ENCODE peak calls at places on chromosome 22, in ten cellular contexts. A, H, J, F, R, Z, Y, S, X and B are unnamed samples.

GRCh38 chr22:37157516-37158289 is 8.0 kb upstream of the IL2RB start:
- DNase-seq in A (no peak), H (no peak), J (no peak), F (no peak), R (peak), Z (no peak), Y (no peak), S (no peak), X (no peak), B (peak)

GRCh38 chr22:50673231-50674126 is 856 bp downstream of the SHANK3 start:
- DNase-seq in A (no peak), H (no peak), J (peak), F (peak), R (no peak), Z (no peak), Y (no peak), S (no peak), X (no peak), B (no peak)

GRCh38 chr22:34429314-34429713 is 509.0 kb upstream of the LARGE1 start:
- DNase-seq in A (no peak), H (no peak), J (no peak), F (no peak), R (no peak), Z (no peak), Y (no peak), S (no peak), X (no peak), B (no peak)

GRCh38 chr22:27045103-27045940 is 387.9 kb downstream of the MIAT start:
- DNase-seq in A (peak), H (no peak), J (no peak), F (no peak), R (no peak), Z (peak), Y (peak), S (no peak), X (peak), B (peak)

GRCh38 chr22:19933328-19934241 is 8.0 kb upstream of the COMT start:
- DNase-seq in A (no peak), H (no peak), J (no peak), F (no peak), R (no peak), Z (no peak), Y (no peak), S (no peak), X (no peak), B (no peak)

GRCh38 chr22:25085930-25086901 is 113.4 kb upstream of the CRYBB3 start:
- DNase-seq in A (no peak), H (no peak), J (no peak), F (no peak), R (peak), Z (no peak), Y (peak), S (no peak), X (peak), B (no peak)

GRCh38 chr22:31821572-31821971 is 67.8 kb downstream of the DEPDC5 start:
- DNase-seq in A (no peak), H (no peak), J (no peak), F (no peak), R (no peak), Z (no peak), Y (no peak), S (no peak), X (no peak), B (no peak)

GRCh38 chr22:23269441-23270211 is 89.3 kb downstream of the BCR start:
- DNase-seq in A (no peak), H (no peak), J (no peak), F (no peak), R (no peak), Z (no peak), Y (no peak), S (no peak), X (no peak), B (no peak)

DNA sequence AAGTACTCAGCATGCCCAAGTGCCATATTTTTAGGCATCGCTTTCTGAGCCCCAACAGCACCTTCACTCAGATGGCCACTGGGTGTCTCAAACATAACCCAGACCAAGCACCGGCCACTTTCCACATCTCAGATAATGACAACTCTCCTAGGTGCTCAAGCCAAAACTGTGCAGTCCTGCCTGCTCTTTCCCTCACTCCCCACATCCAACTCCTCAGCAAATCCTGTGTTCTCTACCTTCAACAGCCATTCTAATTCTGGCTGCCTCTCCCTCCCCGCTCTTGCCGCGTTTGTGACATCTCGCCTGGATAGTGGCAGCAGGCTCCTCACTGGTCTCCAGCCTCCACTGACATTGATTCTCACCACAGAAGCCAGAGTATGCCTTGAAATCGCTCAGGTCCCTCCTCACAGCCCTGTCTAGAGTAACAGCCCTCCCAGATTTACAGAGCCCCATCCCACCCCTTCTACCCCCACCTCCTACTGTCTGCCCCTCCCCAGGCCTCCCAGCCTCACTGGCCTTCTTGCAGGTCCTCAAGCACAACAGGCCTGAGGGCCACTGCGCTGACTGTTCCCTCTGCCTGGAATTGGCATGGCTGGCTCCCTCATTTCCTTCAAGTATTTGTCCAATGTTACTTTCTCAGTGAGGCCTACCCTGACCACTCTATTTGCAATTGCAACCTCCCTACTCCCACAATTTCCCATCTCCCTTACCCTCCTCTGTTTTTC is 1.3 kb upstream of the PHETA2 start:
- DNase-seq in A (no peak), H (no peak), J (no peak), F (no peak), R (no peak), Z (no peak), Y (no peak), S (no peak), X (no peak), B (no peak)
- TF ChIP-seq CTCF in A (no peak), H (no peak), J (no peak), F (no peak), R (no peak), Z (no peak), Y (peak), S (no peak), X (no peak), B (no peak)

DNA sequence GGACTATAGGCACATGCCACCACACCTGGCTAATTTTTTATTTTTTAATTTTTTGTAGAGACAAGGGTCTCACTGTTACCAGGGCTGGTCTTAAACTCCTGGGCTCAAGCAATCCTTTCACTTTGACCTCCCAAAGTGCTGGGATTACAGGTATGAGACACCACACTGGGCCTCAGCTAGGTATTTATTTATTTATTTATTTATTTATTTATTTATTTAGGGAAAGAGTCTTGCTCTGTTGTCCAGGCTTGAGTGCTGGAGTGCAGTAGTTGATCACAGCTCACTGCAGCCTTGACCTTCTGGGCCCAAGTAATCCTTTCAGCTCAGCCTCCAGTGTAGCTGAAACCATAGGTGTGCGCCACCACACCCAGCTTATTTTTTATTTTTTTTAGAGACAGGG is 43.2 kb downstream of the HORMAD2 start:
- DNase-seq in A (no peak), H (no peak), J (no peak), F (no peak), R (no peak), Z (no peak), Y (no peak), S (no peak), X (no peak), B (no peak)
- H3K4me3 ChIP-seq in A (no peak), H (no peak), J (no peak), F (no peak), R (no peak), Z (no peak), Y (no peak), S (no peak), X (no peak), B (no peak)

DNA sequence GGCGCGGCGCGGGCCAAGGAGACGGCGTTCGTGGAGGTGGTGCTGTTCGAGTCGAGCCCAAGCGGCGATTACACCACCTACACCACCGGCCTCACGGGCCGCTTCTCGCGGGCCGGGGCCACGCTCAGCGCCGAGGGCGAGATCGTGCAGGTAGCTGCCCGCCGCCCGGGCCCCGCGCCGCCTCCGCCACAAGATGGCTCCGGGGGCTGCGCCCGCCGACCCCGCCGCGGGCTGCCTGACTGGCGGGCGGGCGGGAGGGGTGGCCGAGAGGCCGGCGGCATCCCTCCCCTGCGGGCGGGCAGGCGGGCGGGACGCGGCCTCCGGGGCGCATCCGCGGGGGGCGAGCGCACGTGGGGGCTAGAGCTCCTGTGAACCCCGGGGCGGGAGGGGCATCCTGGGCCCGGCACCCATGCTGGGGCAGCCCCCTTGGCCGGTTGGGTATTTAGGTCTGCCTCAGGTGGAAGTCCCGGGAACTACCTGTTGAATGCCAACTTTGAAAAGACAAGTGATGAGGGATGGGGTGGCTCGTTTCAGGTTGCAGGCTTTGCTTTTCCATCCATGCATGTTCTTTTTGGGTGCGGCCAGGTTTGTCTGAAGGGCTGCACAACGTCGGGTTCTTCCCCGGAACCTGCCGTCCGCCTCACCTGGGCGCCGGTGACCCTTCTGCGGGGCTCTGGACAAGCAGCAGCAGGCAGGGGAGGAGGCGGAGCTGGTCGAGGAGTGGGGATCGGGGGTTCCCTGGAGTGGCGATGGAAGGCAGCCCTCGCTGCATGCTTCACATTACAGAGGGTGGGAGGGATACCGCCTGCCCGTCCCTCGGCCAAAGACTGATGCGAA is 763 bp downstream of the ZNRF3 start:
- DNase-seq in A (peak), H (peak), J (peak), F (no peak), R (peak), Z (no peak), Y (peak), S (no peak), X (peak), B (peak)
- TF ChIP-seq CTCF in A (no peak), H (no peak), J (no peak), F (no peak), R (no peak), Z (no peak), Y (no peak), S (no peak), X (peak), B (peak)

GRCh38 chr22:44676441-44677298 is 25.3 kb upstream of the PRR5 start:
- DNase-seq in A (no peak), H (no peak), J (no peak), F (no peak), R (no peak), Z (no peak), Y (no peak), S (no peak), X (no peak), B (peak)
- H3K4me3 ChIP-seq in A (no peak), H (no peak), J (peak), F (no peak), R (no peak), Z (no peak), Y (no peak), S (no peak), X (no peak), B (no peak)

GRCh38 chr22:43946391-43946680 is 8.9 kb upstream of the SAMM50 start:
- DNase-seq in A (no peak), H (no peak), J (no peak), F (no peak), R (no peak), Z (no peak), Y (peak), S (no peak), X (no peak), B (no peak)
- TF ChIP-seq CTCF in A (no peak), H (no peak), J (no peak), F (no peak), R (no peak), Z (no peak), Y (no peak), S (peak), X (no peak), B (no peak)

DNA sequence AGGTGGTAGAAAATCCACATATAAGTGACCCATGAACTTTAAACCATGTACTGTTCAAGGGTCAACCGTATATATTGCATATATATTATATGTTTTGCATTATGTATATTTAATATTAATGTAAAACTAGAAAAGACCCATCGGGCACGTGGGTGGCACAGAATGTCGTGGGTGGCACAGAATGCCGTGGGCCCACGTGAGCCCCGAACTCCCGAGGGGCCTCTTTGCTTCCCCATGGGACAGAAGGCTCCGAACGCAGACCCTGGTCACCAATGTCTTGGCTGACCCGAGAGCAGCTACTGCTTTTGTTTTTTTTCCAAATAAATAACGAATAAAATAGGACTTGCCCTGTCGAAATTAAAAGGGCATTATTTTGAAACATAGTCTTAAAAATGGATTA is 415.4 kb downstream of the BRD1 start:
- DNase-seq in A (no peak), H (no peak), J (no peak), F (no peak), R (no peak), Z (no peak), Y (no peak), S (no peak), X (no peak), B (no peak)
- H3K4me3 ChIP-seq in A (no peak), H (no peak), J (no peak), F (no peak), R (no peak), Z (no peak), Y (no peak), S (no peak), X (no peak), B (no peak)